ENCODE peak calls at places on chromosome 1, in nine cellular contexts. One of them, this sample, is unnamed.

GRCh38 chr1:90074555-90075315 is 79.8 kb downstream of the ZNF326 start:
- DNase-seq in activated CD4-positive, CD25-positive, alpha-beta regulatory T cell treated with anti-CD3 and anti-CD28 coated beads, Interleukin-2, amount 50 U/mL, for 16 hours: no peak
- DNase-seq in NCI-H345: peak; percentile 25
- DNase-seq in spleen: no peak
- DNase-seq in cortex of kidney: no peak
- DNase-seq in T47D: no peak
- DNase-seq in GM18507: no peak
- DNase-seq in AG20443: no peak
- DNase-seq in H9: no peak
- DNase-seq in this sample: no peak

GRCh38 chr1:117812868-117813511 is 116.4 kb downstream of the GDAP2 start:
- DNase-seq in AG20443: peak; percentile 59
- DNase-seq in GM18507: no peak
- DNase-seq in cortex of kidney: no peak
- DNase-seq in NCI-H345: no peak
- DNase-seq in spleen: no peak
- DNase-seq in T47D: no peak
- DNase-seq in H9: no peak
- DNase-seq in activated CD4-positive, CD25-positive, alpha-beta regulatory T cell treated with anti-CD3 and anti-CD28 coated beads, Interleukin-2, amount 50 U/mL, for 16 hours: no peak
- DNase-seq in this sample: no peak

GRCh38 chr1:183871568-183871967 is 66.6 kb downstream of the RGL1 start:
- DNase-seq in AG20443: no peak
- DNase-seq in NCI-H345: no peak
- DNase-seq in spleen: no peak
- DNase-seq in cortex of kidney: no peak
- DNase-seq in T47D: no peak
- DNase-seq in GM18507: no peak
- DNase-seq in activated CD4-positive, CD25-positive, alpha-beta regulatory T cell treated with anti-CD3 and anti-CD28 coated beads, Interleukin-2, amount 50 U/mL, for 16 hours: no peak
- DNase-seq in H9: no peak
- DNase-seq in this sample: no peak

GRCh38 chr1:185681034-185681633 is 53.1 kb upstream of the HMCN1 start:
- DNase-seq in activated CD4-positive, CD25-positive, alpha-beta regulatory T cell treated with anti-CD3 and anti-CD28 coated beads, Interleukin-2, amount 50 U/mL, for 16 hours: no peak
- DNase-seq in NCI-H345: peak; percentile 60
- DNase-seq in H9: no peak
- DNase-seq in spleen: no peak
- DNase-seq in cortex of kidney: no peak
- DNase-seq in AG20443: peak; percentile 41
- DNase-seq in GM18507: no peak
- DNase-seq in T47D: no peak
- DNase-seq in this sample: peak; percentile 21

GRCh38 chr1:244273845-244274619 is 177.7 kb downstream of the ADSS2 start:
- DNase-seq in T47D: no peak
- DNase-seq in GM18507: no peak
- DNase-seq in spleen: no peak
- DNase-seq in NCI-H345: no peak
- DNase-seq in AG20443: peak; percentile 95
- DNase-seq in H9: no peak
- DNase-seq in cortex of kidney: no peak
- DNase-seq in activated CD4-positive, CD25-positive, alpha-beta regulatory T cell treated with anti-CD3 and anti-CD28 coated beads, Interleukin-2, amount 50 U/mL, for 16 hours: no peak
- DNase-seq in this sample: no peak

GRCh38 chr1:212212901-212213300 is 72.3 kb upstream of the PPP2R5A start:
- DNase-seq in T47D: no peak
- DNase-seq in NCI-H345: no peak
- DNase-seq in AG20443: no peak
- DNase-seq in H9: no peak
- DNase-seq in spleen: no peak
- DNase-seq in GM18507: no peak
- DNase-seq in cortex of kidney: no peak
- DNase-seq in activated CD4-positive, CD25-positive, alpha-beta regulatory T cell treated with anti-CD3 and anti-CD28 coated beads, Interleukin-2, amount 50 U/mL, for 16 hours: no peak
- DNase-seq in this sample: no peak

GRCh38 chr1:59595774-59596173 is 219.0 kb upstream of the HOOK1 start:
- DNase-seq in AG20443: peak; percentile 62
- DNase-seq in cortex of kidney: no peak
- DNase-seq in NCI-H345: peak; percentile 38
- DNase-seq in GM18507: no peak
- DNase-seq in spleen: no peak
- DNase-seq in T47D: no peak
- DNase-seq in activated CD4-positive, CD25-positive, alpha-beta regulatory T cell treated with anti-CD3 and anti-CD28 coated beads, Interleukin-2, amount 50 U/mL, for 16 hours: no peak
- DNase-seq in H9: no peak
- DNase-seq in this sample: peak; percentile 54

GRCh38 chr1:36133484-36133883 is 8.5 kb upstream of the COL8A2 start:
- DNase-seq in cortex of kidney: no peak
- DNase-seq in T47D: no peak
- DNase-seq in H9: no peak
- DNase-seq in AG20443: peak; percentile 96
- DNase-seq in activated CD4-positive, CD25-positive, alpha-beta regulatory T cell treated with anti-CD3 and anti-CD28 coated beads, Interleukin-2, amount 50 U/mL, for 16 hours: no peak
- DNase-seq in spleen: no peak
- DNase-seq in GM18507: no peak
- DNase-seq in NCI-H345: no peak
- DNase-seq in this sample: peak; percentile 56

GRCh38 chr1:198880818-198881597 is 242.2 kb downstream of the PTPRC start:
- DNase-seq in cortex of kidney: no peak
- DNase-seq in AG20443: peak; percentile 67
- DNase-seq in activated CD4-positive, CD25-positive, alpha-beta regulatory T cell treated with anti-CD3 and anti-CD28 coated beads, Interleukin-2, amount 50 U/mL, for 16 hours: no peak
- DNase-seq in H9: no peak
- DNase-seq in T47D: no peak
- DNase-seq in spleen: no peak
- DNase-seq in GM18507: no peak
- DNase-seq in NCI-H345: no peak
- DNase-seq in this sample: no peak

GRCh38 chr1:185636848-185637247 is 97.3 kb upstream of the HMCN1 start:
- DNase-seq in activated CD4-positive, CD25-positive, alpha-beta regulatory T cell treated with anti-CD3 and anti-CD28 coated beads, Interleukin-2, amount 50 U/mL, for 16 hours: no peak
- DNase-seq in H9: no peak
- DNase-seq in AG20443: no peak
- DNase-seq in NCI-H345: no peak
- DNase-seq in cortex of kidney: no peak
- DNase-seq in T47D: no peak
- DNase-seq in GM18507: peak; percentile 50
- DNase-seq in spleen: no peak
- DNase-seq in this sample: no peak

GRCh38 chr1:166253076-166253779 is 86.4 kb upstream of the FAM78B start:
- DNase-seq in NCI-H345: no peak
- DNase-seq in activated CD4-positive, CD25-positive, alpha-beta regulatory T cell treated with anti-CD3 and anti-CD28 coated beads, Interleukin-2, amount 50 U/mL, for 16 hours: no peak
- DNase-seq in H9: no peak
- DNase-seq in cortex of kidney: no peak
- DNase-seq in spleen: no peak
- DNase-seq in GM18507: no peak
- DNase-seq in AG20443: no peak
- DNase-seq in T47D: no peak
- DNase-seq in this sample: no peak

GRCh38 chr1:12438349-12438924 is 179.6 kb downstream of the DHRS3 start:
- DNase-seq in NCI-H345: no peak
- DNase-seq in spleen: no peak
- DNase-seq in cortex of kidney: no peak
- DNase-seq in GM18507: peak; percentile 40
- DNase-seq in AG20443: no peak
- DNase-seq in T47D: no peak
- DNase-seq in H9: no peak
- DNase-seq in activated CD4-positive, CD25-positive, alpha-beta regulatory T cell treated with anti-CD3 and anti-CD28 coated beads, Interleukin-2, amount 50 U/mL, for 16 hours: no peak
- DNase-seq in this sample: no peak

GRCh38 chr1:217528271-217528670 is 102.6 kb downstream of the GPATCH2 start:
- DNase-seq in T47D: no peak
- DNase-seq in activated CD4-positive, CD25-positive, alpha-beta regulatory T cell treated with anti-CD3 and anti-CD28 coated beads, Interleukin-2, amount 50 U/mL, for 16 hours: no peak
- DNase-seq in H9: no peak
- DNase-seq in cortex of kidney: no peak
- DNase-seq in spleen: no peak
- DNase-seq in AG20443: peak; percentile 63
- DNase-seq in NCI-H345: no peak
- DNase-seq in GM18507: no peak
- DNase-seq in this sample: no peak

GRCh38 chr1:9249534-9250335 is 15.2 kb downstream of the H6PD start:
- DNase-seq in H9: peak; percentile 87
- DNase-seq in activated CD4-positive, CD25-positive, alpha-beta regulatory T cell treated with anti-CD3 and anti-CD28 coated beads, Interleukin-2, amount 50 U/mL, for 16 hours: no peak
- DNase-seq in GM18507: no peak
- DNase-seq in T47D: peak; percentile 37
- DNase-seq in spleen: peak; percentile 82
- DNase-seq in AG20443: peak; percentile 80
- DNase-seq in cortex of kidney: no peak
- DNase-seq in NCI-H345: no peak
- DNase-seq in this sample: peak; percentile 44

GRCh38 chr1:116292929-116293725 is 79.9 kb upstream of the ATP1A1 start:
- DNase-seq in activated CD4-positive, CD25-positive, alpha-beta regulatory T cell treated with anti-CD3 and anti-CD28 coated beads, Interleukin-2, amount 50 U/mL, for 16 hours: no peak
- DNase-seq in NCI-H345: peak; percentile 55
- DNase-seq in T47D: no peak
- DNase-seq in H9: no peak
- DNase-seq in AG20443: no peak
- DNase-seq in spleen: no peak
- DNase-seq in cortex of kidney: no peak
- DNase-seq in GM18507: no peak
- DNase-seq in this sample: no peak

This sample was measured in prostate gland.